ENCODE peak calls at places on chromosomes 12 and 14, in five cellular contexts. N, X, O, K and W are unnamed samples.
A peak's percentile ranks its signal among the peaks of the same experiment; 100 is the strongest.

GRCh38 chr12:94595152-94595551 is 55.2 kb downstream of the TMCC3 start:
- DNase-seq in N (no peak), X (no peak), O (no peak), K (no peak), W (no peak)

GRCh38 chr12:95574030-95574429 is 22.8 kb upstream of the USP44 start:
- DNase-seq in X (no peak), K (no peak), N (peak; percentile 85), O (no peak), W (no peak)

GRCh38 chr14:94761999-94762377 is 7.9 kb downstream of the GSC start:
- DNase-seq in N (peak; percentile 20), K (no peak), X (no peak), O (no peak), W (no peak)

GRCh38 chr12:6554168-6554989 is 1.5 kb downstream of the IFFO1 start:
- DNase-seq in O (peak; percentile 64), X (peak; percentile 78), N (peak; percentile 97), K (no peak), W (peak; percentile 94)

GRCh38 chr12:54526800-54527630 is 22.4 kb upstream of the PDE1B start:
- DNase-seq in N (peak; percentile 93), X (peak; percentile 50), K (no peak), O (peak; percentile 11), W (peak; percentile 77)

GRCh38 chr12:19945559-19946485 is 422.5 kb upstream of the PDE3A start:
- DNase-seq in X (peak; percentile 72), K (no peak), N (no peak), O (no peak), W (no peak)

GRCh38 chr14:105161314-105161713 is 7.3 kb downstream of the JAG2 start:
- DNase-seq in N (no peak), X (no peak), K (no peak), O (no peak), W (no peak)

GRCh38 chr14:32720927-32721326 is 217.8 kb upstream of the NPAS3 start:
- DNase-seq in O (no peak), X (peak; percentile 36), K (no peak), N (no peak), W (no peak)

GRCh38 chr12:104054681-104055346 is 4.8 kb upstream of the GLT8D2 start:
- DNase-seq in X (no peak), N (peak; percentile 53), K (no peak), O (no peak), W (no peak)

GRCh38 chr14:44778562-44778961 is 183.2 kb downstream of the KLHL28 start:
- DNase-seq in N (peak; percentile 22), X (peak; percentile 32), K (no peak), O (no peak), W (no peak)

GRCh38 chr14:88551936-88552565 is 2.8 kb downstream of the PTPN21 start:
- DNase-seq in N (peak; percentile 57), O (no peak), K (no peak), X (peak; percentile 27), W (peak; percentile 42)

GRCh38 chr14:68230941-68231717 is 411.6 kb downstream of the RAD51B start:
- DNase-seq in K (no peak), O (no peak), X (peak; percentile 66), N (peak; percentile 70), W (no peak)

GRCh38 chr14:76918176-76918750 is 92.1 kb downstream of the LRRC74A start:
- DNase-seq in X (peak; percentile 90), O (no peak), K (no peak), N (no peak), W (no peak)

GRCh38 chr12:3931721-3932120 is 58.5 kb upstream of the PARP11 start:
- DNase-seq in X (no peak), K (no peak), O (no peak), N (no peak), W (no peak)

GRCh38 chr12:69330475-69331473 is 17.4 kb upstream of the LYZ start:
- DNase-seq in K (no peak), X (no peak), N (peak; percentile 87), O (peak; percentile 61), W (no peak)

GRCh38 chr12:104504151-104504550 is 47.4 kb downstream of the CHST11 start:
- DNase-seq in X (no peak), O (no peak), N (no peak), K (no peak), W (no peak)

GRCh38 chr12:59087077-59087673 is 166.9 kb upstream of the LRIG3 start:
- DNase-seq in X (peak; percentile 30), K (no peak), O (no peak), N (no peak), W (no peak)

GRCh38 chr12:30537228-30537627 is 158.4 kb downstream of the IPO8 start:
- DNase-seq in X (no peak), K (no peak), N (no peak), O (no peak), W (no peak)

GRCh38 chr14:31057701-31058364 is 31.7 kb upstream of the STRN3 start:
- DNase-seq in O (no peak), K (no peak), X (no peak), N (no peak), W (no peak)

GRCh38 chr14:34461334-34462131 is 507 bp downstream of the SPTSSA start:
- DNase-seq in N (peak; percentile 77), K (no peak), O (peak; percentile 4), X (peak; percentile 53), W (peak; percentile 61)

GRCh38 chr14:31388687-31389413 is 31.5 kb downstream of the HEATR5A start:
- DNase-seq in X (peak; percentile 27), K (no peak), O (no peak), N (no peak), W (no peak)

GRCh38 chr12:3600039-3600720 is 109.2 kb downstream of the PRMT8 start:
- DNase-seq in K (no peak), O (no peak), X (no peak), N (peak; percentile 28), W (no peak)

GRCh38 chr12:30806989-30807694 is 52.4 kb upstream of the CAPRIN2 start:
- DNase-seq in N (peak; percentile 88), K (no peak), X (peak; percentile 80), O (no peak), W (no peak)

GRCh38 chr14:61281186-61281676 is at the start of gene TMEM30B:
- DNase-seq in N (peak; percentile 96), O (peak; percentile 33), X (no peak), K (no peak), W (no peak)

GRCh38 chr14:35480119-35480769 is 53.7 kb upstream of the INSM2 start:
- DNase-seq in X (peak; percentile 20), O (no peak), N (no peak), K (no peak), W (no peak)

GRCh38 chr14:72758420-72758819 is 135.5 kb downstream of the DPF3 start:
- DNase-seq in X (no peak), O (no peak), N (peak; percentile 63), K (no peak), W (no peak)

GRCh38 chr14:38257500-38257899 is 1.6 kb upstream of the CLEC14A start:
- DNase-seq in X (no peak), N (no peak), O (no peak), K (no peak), W (no peak)

GRCh38 chr14:75044322-75044721 is 6.9 kb downstream of the MLH3 start:
- DNase-seq in K (no peak), O (no peak), N (no peak), X (peak; percentile 70), W (no peak)

GRCh38 chr14:73173092-73173735 is 36.9 kb downstream of the PSEN1 start:
- DNase-seq in N (peak; percentile 37), O (no peak), K (no peak), X (peak; percentile 74), W (no peak)

GRCh38 chr14:84272290-84272721 is 1257.6 kb upstream of the FLRT2 start:
- DNase-seq in X (no peak), N (no peak), K (no peak), O (no peak), W (no peak)

GRCh38 chr12:2756756-2757155 is 38.0 kb upstream of the FKBP4 start:
- DNase-seq in X (no peak), O (no peak), N (peak; percentile 66), K (no peak), W (no peak)

GRCh38 chr14:82449926-82450325 is 916.3 kb upstream of the SEL1L start:
- DNase-seq in X (no peak), O (no peak), N (no peak), K (no peak), W (no peak)

GRCh38 chr14:82451675-82452074 is 918.0 kb upstream of the SEL1L start:
- DNase-seq in X (no peak), N (peak; percentile 3), K (no peak), O (no peak), W (no peak)

GRCh38 chr14:82445810-82446575 is 912.3 kb upstream of the SEL1L start:
- DNase-seq in X (no peak), N (no peak), O (no peak), K (no peak), W (no peak)

GRCh38 chr14:82447586-82447985 is 913.9 kb upstream of the SEL1L start:
- DNase-seq in K (no peak), X (no peak), N (peak; percentile 19), O (no peak), W (peak; percentile 27)
- TF ChIP-seq CTCF in K (no peak), X (no peak), N (no peak), O (no peak), W (no peak)

DNA sequence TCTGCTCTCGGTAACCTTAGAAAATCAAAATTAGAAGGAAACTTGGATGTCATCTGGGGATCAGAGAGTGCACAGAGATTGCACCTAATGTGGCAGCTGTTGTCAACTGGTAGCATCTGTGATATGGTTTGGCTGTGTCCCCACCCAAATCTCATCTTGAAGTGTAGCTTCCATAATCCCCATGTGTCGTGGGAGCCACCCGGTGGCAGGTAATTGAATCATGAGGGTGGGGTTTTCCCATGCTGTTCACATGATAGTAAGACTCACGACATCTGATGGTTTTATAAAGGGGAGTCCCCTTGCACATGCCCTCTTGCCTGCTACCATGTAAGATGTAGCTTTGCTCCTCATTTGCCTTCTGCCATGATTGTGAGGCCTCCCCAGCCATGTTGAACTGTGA is 127.7 kb upstream of the SRRM4 start:
- DNase-seq in O (no peak), N (peak; percentile 58), X (no peak), K (no peak), W (no peak)
- TF ChIP-seq CTCF in O (no peak), N (peak; percentile 50), X (no peak), K (no peak), W (no peak)

DNA sequence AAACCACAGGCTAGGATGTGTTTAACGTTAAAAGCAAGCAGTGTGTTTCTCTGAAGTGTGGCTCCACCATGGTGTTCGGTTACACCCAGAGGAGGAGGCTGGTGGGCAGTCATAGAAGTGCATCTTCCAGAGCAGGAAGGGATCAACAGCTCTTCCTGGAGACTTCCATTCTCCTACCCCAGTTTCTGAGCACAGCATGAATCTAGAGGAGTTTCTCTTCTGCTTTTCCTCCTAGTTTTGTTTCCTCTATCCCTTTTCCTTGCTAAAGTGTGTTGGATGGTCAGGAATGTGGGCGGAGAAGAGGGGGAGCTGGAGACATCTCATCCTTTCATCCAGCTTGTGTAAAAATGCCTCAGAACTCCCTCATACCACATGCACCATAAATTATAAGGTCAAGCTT is 3.8 kb upstream of the CKAP4 start:
- DNase-seq in K (no peak), O (no peak), N (peak; percentile 38), X (peak; percentile 40), W (no peak)
- TF ChIP-seq CTCF in K (no peak), O (no peak), N (no peak), X (no peak), W (no peak)

DNA sequence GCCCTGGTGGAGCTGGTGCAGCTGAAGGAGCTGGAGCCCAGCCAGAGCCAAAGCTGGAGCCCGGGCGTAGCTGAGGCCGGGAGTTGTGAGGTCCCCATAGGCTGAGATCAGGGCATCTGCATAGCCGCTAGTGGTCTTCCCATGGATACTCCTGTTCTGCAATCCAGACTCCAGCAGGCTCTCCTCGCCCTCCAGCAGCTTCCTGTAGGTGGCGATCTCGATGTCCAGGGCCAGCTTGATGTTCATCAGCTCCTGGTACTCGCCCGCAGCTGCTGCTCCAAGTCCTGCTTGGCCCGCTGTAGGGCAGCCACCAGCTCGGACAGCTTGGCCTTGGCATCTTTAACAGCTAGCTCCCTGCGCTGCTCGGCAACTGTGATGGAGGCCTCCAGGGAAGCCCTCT is 966.1 kb downstream of the FSCB start:
- DNase-seq in N (peak; percentile 60), O (no peak), K (no peak), X (no peak), W (no peak)
- TF ChIP-seq CTCF in N (peak; percentile 55), O (no peak), K (no peak), X (no peak), W (no peak)